ENCODE peak calls at places on chromosomes 16 and 17, in seven cellular contexts. B is SK-N-SH, U is esophagus muscularis mucosa, D is sigmoid colon, A is suprapubic skin, R is transverse colon, Y is ovary. Z is an unnamed sample.

GRCh38 chr17:3744032-3744431 is 20.3 kb downstream of the HASPIN start:
- DNase-seq in U (no peak), B (no peak), Y (no peak), D (no peak), A (no peak), R (no peak), Z (no peak)

GRCh38 chr16:11835891-11836652 is 15.3 kb downstream of the RSL1D1 start:
- DNase-seq in Y (no peak), B (no peak), R (no peak), D (no peak), U (no peak), A (peak), Z (no peak)

GRCh38 chr16:57632568-57632967 is 4.1 kb downstream of the ADGRG1 start:
- DNase-seq in A (no peak), U (no peak), B (no peak), D (no peak), Y (no peak), R (no peak), Z (no peak)

GRCh38 chr17:28912281-28912937 is 9.5 kb upstream of the DHRS13 start:
- DNase-seq in U (no peak), R (peak), D (no peak), Y (no peak), A (no peak), B (no peak), Z (no peak)

GRCh38 chr17:68248886-68249872 is 1.3 kb downstream of the AMZ2 start:
- DNase-seq in Y (no peak), D (no peak), R (no peak), B (no peak), A (no peak), U (no peak), Z (no peak)

GRCh38 chr17:61152898-61153297 is 246.7 kb upstream of the TBX2 start:
- DNase-seq in B (no peak), D (no peak), R (no peak), A (no peak), U (no peak), Y (no peak), Z (no peak)

GRCh38 chr17:77884967-77885641 is 73.4 kb upstream of the TNRC6C start:
- DNase-seq in U (no peak), A (no peak), R (no peak), B (no peak), Y (no peak), D (no peak), Z (no peak)

GRCh38 chr16:85148959-85149358 is 36.7 kb upstream of the CIBAR2 start:
- DNase-seq in U (no peak), R (no peak), Y (no peak), D (no peak), B (no peak), A (no peak), Z (no peak)

GRCh38 chr17:7021993-7022778 is 664 bp upstream of the BCL6B start:
- DNase-seq in B (peak), U (peak), A (peak), D (peak), R (peak), Y (peak), Z (peak)

GRCh38 chr17:17902877-17903276 is 66.1 kb upstream of the SREBF1 start:
- DNase-seq in B (no peak), A (no peak), Y (no peak), D (no peak), U (no peak), R (no peak), Z (no peak)

GRCh38 chr17:40015998-40016691 is 905 bp downstream of the CSF3 start:
- DNase-seq in Y (peak), A (no peak), U (no peak), B (no peak), R (no peak), D (no peak), Z (no peak)

GRCh38 chr17:50850640-50851039 is 15.3 kb downstream of the WFIKKN2 start:
- DNase-seq in D (no peak), U (no peak), R (no peak), B (no peak), A (no peak), Y (no peak), Z (no peak)

GRCh38 chr16:66634527-66635196 is 30.2 kb downstream of the CMTM3 start:
- DNase-seq in B (no peak), A (no peak), U (no peak), R (no peak), D (no peak), Y (no peak), Z (no peak)

GRCh38 chr17:7203391-7203790 is 16.2 kb downstream of the DLG4 start:
- DNase-seq in A (peak), Y (peak), D (no peak), U (no peak), R (no peak), B (no peak), Z (no peak)

GRCh38 chr17:8668181-8668740 is 37.7 kb upstream of the MYH10 start:
- DNase-seq in A (no peak), U (no peak), B (no peak), D (no peak), Y (no peak), R (no peak), Z (no peak)

GRCh38 chr16:89563639-89564392 is 3.3 kb downstream of the RPL13 start:
- DNase-seq in R (no peak), U (no peak), Y (no peak), D (no peak), B (no peak), A (no peak), Z (no peak)

GRCh38 chr17:28317965-28318758 is 838 bp upstream of the TMEM97 start:
- DNase-seq in D (no peak), Y (peak), A (no peak), R (no peak), B (peak), U (no peak), Z (no peak)

GRCh38 chr16:88913870-88914269 is 47.4 kb upstream of the PABPN1L start:
- DNase-seq in Y (no peak), D (no peak), B (no peak), U (no peak), A (no peak), R (no peak), Z (no peak)

GRCh38 chr16:11497329-11497805 is 89.4 kb downstream of the LITAF start:
- DNase-seq in U (peak), A (peak), B (peak), Y (peak), R (peak), D (peak), Z (peak)

GRCh38 chr17:43456029-43456428 is 27.7 kb upstream of the DHX8 start:
- DNase-seq in R (no peak), D (no peak), A (no peak), B (no peak), Y (no peak), U (no peak), Z (no peak)

GRCh38 chr17:39952665-39953470 is 9.9 kb upstream of the GSDMA start:
- DNase-seq in A (peak), D (peak), R (peak), U (peak), Y (peak), B (peak), Z (peak)

GRCh38 chr16:2458887-2459646 is 842 bp upstream of the TEDC2 start:
- DNase-seq in B (no peak), A (no peak), Y (no peak), R (no peak), D (no peak), U (no peak), Z (no peak)

GRCh38 chr17:9648521-9649110 is 3.3 kb downstream of the USP43 start:
- DNase-seq in Y (no peak), A (no peak), B (no peak), R (no peak), D (no peak), U (no peak), Z (no peak)

GRCh38 chr17:74386397-74386796 is 19.1 kb downstream of the GPR142 start:
- DNase-seq in B (no peak), R (no peak), A (no peak), Y (no peak), U (no peak), D (no peak), Z (no peak)

GRCh38 chr16:8173111-8173644 is 417.1 kb downstream of the TMEM114 start:
- DNase-seq in Y (peak), B (peak), A (peak), D (no peak), R (peak), U (no peak), Z (no peak)

GRCh38 chr16:68776821-68777485 is 39.9 kb downstream of the CDH1 start:
- DNase-seq in R (no peak), A (no peak), D (no peak), B (no peak), Y (no peak), U (no peak), Z (no peak)

GRCh38 chr16:30571444-30572322 is at the start of gene ZNF688:
- DNase-seq in B (peak), Y (peak), R (peak), U (peak), A (peak), D (peak), Z (peak)
- TF ChIP-seq EP300 in B (peak), Y (no peak), R (no peak), U (no peak), A (no peak), D (no peak), Z (peak)

GRCh38 chr17:19748807-19749193 is 702 bp upstream of the ALDH3A1 start:
- DNase-seq in D (no peak), U (no peak), Y (no peak), A (no peak), B (no peak), R (no peak), Z (no peak)
- TF ChIP-seq EP300 in D (no peak), U (no peak), Y (no peak), A (no peak), B (no peak), R (no peak), Z (no peak)

DNA sequence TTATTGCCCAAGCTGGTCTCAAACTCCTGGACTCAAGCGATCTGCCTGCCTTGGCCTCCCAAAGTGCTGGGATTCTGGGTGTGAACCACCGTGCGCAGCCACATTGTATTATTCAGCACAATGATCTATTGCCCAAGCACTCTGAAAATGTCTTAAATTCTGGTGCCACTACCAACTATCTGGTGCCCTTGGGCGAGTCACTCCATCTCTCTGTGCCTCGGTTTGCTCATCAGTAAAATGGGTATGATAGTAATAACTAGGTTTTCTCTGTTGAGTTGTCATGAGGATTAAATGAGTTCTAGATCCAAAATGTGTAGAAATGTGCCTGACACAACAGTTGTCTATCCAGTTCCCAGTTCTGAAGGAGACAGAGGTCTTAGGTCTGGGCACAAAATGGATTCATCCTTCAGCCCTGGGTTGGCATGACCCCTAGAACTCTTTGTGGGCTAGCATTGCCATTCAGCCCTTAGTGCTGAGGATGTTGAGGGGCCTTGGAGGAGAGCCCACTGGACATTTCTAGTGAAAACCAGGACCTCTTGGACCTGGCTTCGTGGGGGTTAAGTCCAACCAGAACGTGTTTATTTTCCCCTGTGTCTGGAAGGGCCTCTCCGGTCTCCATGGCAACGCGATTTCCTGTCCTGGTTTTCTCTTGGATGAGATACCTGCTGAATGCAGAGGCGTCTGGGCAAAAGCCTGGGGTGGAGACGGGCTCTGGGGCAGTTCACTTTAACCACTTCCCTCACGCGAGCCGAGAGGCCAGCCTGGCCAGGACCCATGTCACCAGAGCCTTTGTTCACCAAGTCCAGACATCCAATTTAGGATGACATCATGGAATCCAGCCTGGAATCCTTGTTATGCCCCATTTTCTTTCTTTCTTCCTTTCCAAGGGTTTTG is 43.7 kb upstream of the TNRC6A start:
- DNase-seq in R (peak), U (no peak), D (peak), A (peak), Y (peak), B (peak), Z (peak)
- TF ChIP-seq EP300 in R (no peak), U (no peak), D (no peak), A (no peak), Y (no peak), B (no peak), Z (no peak)

GRCh38 chr17:57523926-57524634 is 221.0 kb downstream of the CCDC182 start:
- DNase-seq in D (no peak), Y (no peak), A (no peak), U (no peak), B (no peak), R (no peak), Z (no peak)
- TF ChIP-seq EP300 in D (no peak), Y (no peak), A (no peak), U (no peak), B (no peak), R (no peak), Z (no peak)

GRCh38 chr16:4425378-4426020 is at the start of gene DNAJA3:
- DNase-seq in R (peak), A (peak), D (peak), Y (peak), U (peak), B (peak), Z (peak)
- TF ChIP-seq EP300 in R (no peak), A (no peak), D (no peak), Y (no peak), U (no peak), B (no peak), Z (peak)

GRCh38 chr16:60922920-60923319 is 1113.3 kb downstream of the CDH8 start:
- DNase-seq in A (no peak), Y (no peak), U (no peak), R (no peak), D (no peak), B (no peak), Z (no peak)
- TF ChIP-seq EP300 in A (no peak), Y (no peak), U (no peak), R (no peak), D (no peak), B (no peak), Z (no peak)

DNA sequence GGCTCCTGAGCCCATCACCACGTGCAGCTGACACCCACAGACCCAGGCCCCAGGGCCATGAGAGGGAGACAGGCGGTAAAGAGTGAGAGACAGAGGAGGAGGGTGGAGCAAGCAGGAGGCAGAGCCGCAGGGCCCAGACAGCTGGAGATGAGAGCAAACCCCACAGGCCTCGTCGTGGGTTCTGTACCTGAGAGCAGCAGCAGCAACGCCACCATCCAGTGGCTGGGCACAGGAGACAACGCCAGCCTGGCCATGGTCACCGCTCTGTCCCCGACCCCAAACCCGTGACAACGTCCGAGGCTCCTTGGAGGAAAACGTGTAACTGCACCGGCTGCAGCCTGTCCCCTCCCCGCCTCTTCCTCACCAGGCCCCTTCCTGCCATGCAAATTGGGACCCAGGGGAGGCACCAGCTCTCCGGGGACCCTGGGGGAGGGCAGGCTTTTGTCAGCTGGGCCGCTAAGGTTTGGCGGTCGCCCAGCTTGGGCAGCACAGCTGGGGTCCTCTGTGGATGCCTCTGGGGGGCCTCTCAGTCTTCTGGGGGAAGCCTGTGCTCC is at the start of gene CD79B:
- DNase-seq in A (no peak), U (no peak), R (peak), B (peak), Y (no peak), D (no peak), Z (no peak)
- TF ChIP-seq EP300 in A (no peak), U (no peak), R (no peak), B (no peak), Y (no peak), D (no peak), Z (no peak)

GRCh38 chr17:33534063-33534462 is 241.0 kb upstream of the ASIC2 start:
- DNase-seq in D (no peak), R (no peak), Y (no peak), U (no peak), B (no peak), A (no peak), Z (no peak)
- TF ChIP-seq EP300 in D (no peak), R (no peak), Y (no peak), U (no peak), B (no peak), A (no peak), Z (no peak)

GRCh38 chr16:4085405-4085970 is 30.8 kb downstream of the ADCY9 start:
- DNase-seq in Y (no peak), U (no peak), B (no peak), A (no peak), R (peak), D (no peak), Z (no peak)
- TF ChIP-seq EP300 in Y (no peak), U (no peak), B (no peak), A (no peak), R (no peak), D (no peak), Z (no peak)

DNA sequence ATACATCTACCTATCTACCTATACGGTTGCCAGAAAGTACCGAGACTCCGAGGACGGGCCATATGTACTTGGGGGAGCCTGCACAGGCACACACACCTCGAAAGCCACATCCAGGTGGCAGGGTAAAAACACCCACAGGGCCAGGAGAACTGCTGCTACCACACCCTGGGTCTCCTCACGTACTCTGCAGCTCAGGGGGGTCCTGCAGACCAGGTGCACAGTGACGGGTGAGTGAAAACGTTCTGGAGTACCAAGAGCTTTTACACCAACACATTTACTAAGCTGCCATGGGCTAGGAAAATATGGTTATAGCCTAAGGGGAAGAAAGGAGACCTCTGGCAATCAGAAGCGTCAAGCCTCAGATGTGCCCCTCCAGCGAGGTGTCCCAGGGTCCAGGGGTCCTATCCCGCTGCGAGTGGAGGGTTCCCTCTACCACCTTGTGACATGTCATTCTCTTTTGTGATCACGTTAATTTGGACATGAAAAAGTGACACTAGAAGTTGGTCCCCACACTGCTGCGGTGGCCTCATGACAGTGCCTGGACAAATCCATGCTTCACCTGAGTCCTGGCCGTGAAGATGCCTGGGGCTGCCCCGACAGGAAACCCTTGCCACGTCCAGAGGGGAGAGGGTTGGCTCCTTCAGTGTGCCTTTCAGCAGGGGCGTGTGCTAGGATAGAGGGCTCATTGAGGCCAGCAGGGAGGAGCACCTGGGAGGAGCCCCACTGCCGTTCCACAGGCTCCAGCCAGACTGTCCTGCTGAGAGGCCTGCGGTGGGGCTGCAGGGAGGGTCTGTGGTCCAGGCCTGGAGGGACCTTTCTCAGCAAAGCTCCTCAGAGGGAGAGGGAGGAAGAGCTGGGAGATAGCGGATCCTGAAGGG is 1.8 kb downstream of the CANT1 start:
- DNase-seq in D (peak), R (peak), Y (no peak), U (no peak), B (no peak), A (peak), Z (no peak)
- TF ChIP-seq EP300 in D (no peak), R (no peak), Y (no peak), U (no peak), B (no peak), A (no peak), Z (no peak)